ENCODE peak calls at places on chromosomes 4 and X, in five cellular contexts. N is glutamatergic neuron, H is HFF-Myc, Y is fibroblast of lung, J is pancreas. K is an unnamed sample.

GRCh38 chr4:7973545-7973981 is 33.9 kb upstream of the AFAP1 start:
- DNase-seq in Y (peak), H (no peak), N (no peak), J (no peak), K (no peak)

GRCh38 chr4:65661469-65661868 is 8.8 kb downstream of the EPHA5 start:
- DNase-seq in Y (no peak), J (peak), N (no peak), H (no peak), K (no peak)

GRCh38 chr4:120286813-120287212 is 220.2 kb upstream of the MAD2L1 start:
- DNase-seq in H (no peak), N (no peak), Y (peak), J (no peak), K (no peak)

GRCh38 chr4:20421586-20421985 is 169.9 kb downstream of the SLIT2 start:
- DNase-seq in H (no peak), J (no peak), N (no peak), Y (peak), K (no peak)

GRCh38 chrX:103686199-103687072 is at the start of gene MORF4L2:
- DNase-seq in J (peak), Y (peak), N (peak), H (peak), K (peak)

GRCh38 chr4:52172166-52172565 is 121.1 kb downstream of the SPATA18 start:
- DNase-seq in Y (peak), H (no peak), N (no peak), J (no peak), K (no peak)

GRCh38 chr4:77001907-77002306 is 52.4 kb downstream of the SEPTIN11 start:
- DNase-seq in J (no peak), Y (peak), H (no peak), N (no peak), K (no peak)

GRCh38 chr4:8228319-8229250 is 29.5 kb downstream of the SH3TC1 start:
- DNase-seq in J (peak), Y (peak), N (no peak), H (peak), K (peak)

GRCh38 chrX:31124536-31124935 is 52.7 kb upstream of the FTHL17 start:
- DNase-seq in H (no peak), Y (no peak), N (no peak), J (no peak), K (no peak)

GRCh38 chr4:138838251-138838650 is 177.3 kb upstream of the NOCT start:
- DNase-seq in Y (no peak), H (no peak), J (no peak), N (no peak), K (no peak)

GRCh38 chr4:113996599-113997177 is 17.2 kb upstream of the ARSJ start:
- DNase-seq in H (no peak), Y (no peak), J (no peak), N (no peak), K (no peak)

GRCh38 chr4:125739760-125740159 is 425.0 kb downstream of the FAT4 start:
- DNase-seq in J (no peak), N (no peak), Y (peak), H (no peak), K (no peak)

GRCh38 chr4:27759621-27760020 is 899.0 kb downstream of the STIM2 start:
- DNase-seq in H (no peak), N (no peak), J (no peak), Y (no peak), K (no peak)

GRCh38 chr4:41177016-41177415 is 37.3 kb downstream of the APBB2 start:
- DNase-seq in H (no peak), Y (peak), J (no peak), N (no peak), K (no peak)

GRCh38 chr4:150593996-150594395 is 12.0 kb downstream of the MAB21L2 start:
- DNase-seq in Y (peak), H (no peak), N (no peak), J (no peak), K (no peak)
- TF ChIP-seq CTCF in Y (peak), H (no peak), N (no peak), J (no peak), K (no peak)

GRCh38 chr4:80446664-80447063 is 111.1 kb downstream of the CFAP299 start:
- DNase-seq in H (no peak), N (no peak), Y (no peak), J (no peak), K (no peak)
- TF ChIP-seq CTCF in H (no peak), N (no peak), Y (no peak), J (no peak), K (no peak)

DNA sequence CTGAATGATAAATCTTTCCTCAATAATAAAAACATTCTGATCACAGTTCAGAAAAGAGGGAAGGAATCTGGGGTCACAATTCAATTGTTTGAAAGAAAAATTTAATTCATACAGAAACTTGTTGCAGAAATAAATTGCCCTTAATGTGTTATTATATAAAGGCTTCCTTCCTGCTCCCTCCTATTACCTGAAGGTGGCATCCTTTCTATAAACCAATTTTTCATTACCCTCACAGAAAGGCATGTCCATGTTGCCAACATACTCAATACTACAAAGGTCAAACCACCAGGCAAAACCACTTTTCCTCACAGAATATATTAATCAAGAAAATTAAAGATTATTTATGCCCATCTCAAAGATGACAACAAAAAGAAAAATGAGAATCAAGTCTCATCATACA is 194.3 kb upstream of the CT83 start:
- DNase-seq in N (no peak), J (no peak), H (no peak), Y (no peak), K (no peak)
- TF ChIP-seq CTCF in N (no peak), J (no peak), H (no peak), Y (no peak), K (no peak)

GRCh38 chr4:67915400-67915966 is 31.7 kb upstream of the TMPRSS11D start:
- DNase-seq in Y (no peak), J (no peak), H (no peak), N (no peak), K (no peak)

GRCh38 chr4:67922697-67923096 is 38.9 kb upstream of the TMPRSS11D start:
- DNase-seq in H (peak), Y (no peak), N (no peak), J (no peak), K (no peak)

GRCh38 chr4:67918428-67918827 is 34.6 kb upstream of the TMPRSS11D start:
- DNase-seq in Y (no peak), J (no peak), N (no peak), H (no peak), K (no peak)
- TF ChIP-seq CTCF in Y (no peak), J (no peak), N (no peak), H (peak), K (peak)